ENCODE peak calls at places on chromosomes 3 and 15, in five cellular contexts. One of them, this sample, is unnamed.

GRCh38 chr3:97993526-97993925 is 21.3 kb upstream of the RIOX2 start:
- DNase-seq in A549: no peak
- DNase-seq in uterus: no peak
- DNase-seq in HepG2: no peak
- DNase-seq in GM12878: no peak
- DNase-seq in this sample: no peak

GRCh38 chr3:56783644-56784451 is 17.9 kb downstream of the ARHGEF3 start:
- DNase-seq in A549: peak
- DNase-seq in uterus: peak
- DNase-seq in HepG2: peak
- DNase-seq in GM12878: peak
- DNase-seq in this sample: peak

GRCh38 chr3:112321867-112322652 is 10.9 kb upstream of the CD200 start:
- DNase-seq in A549: no peak
- DNase-seq in uterus: no peak
- DNase-seq in HepG2: peak
- DNase-seq in GM12878: no peak
- DNase-seq in this sample: no peak

GRCh38 chr3:29880809-29881208 is 599.9 kb downstream of the RBMS3 start:
- DNase-seq in A549: no peak
- DNase-seq in uterus: no peak
- DNase-seq in HepG2: no peak
- DNase-seq in GM12878: no peak
- DNase-seq in this sample: no peak

GRCh38 chr3:10292505-10293419 is at the start of gene GHRL:
- DNase-seq in A549: no peak
- DNase-seq in uterus: no peak
- DNase-seq in HepG2: peak
- DNase-seq in GM12878: peak
- DNase-seq in this sample: no peak

GRCh38 chr15:85482896-85483295 is 102.5 kb downstream of the AKAP13 start:
- DNase-seq in A549: peak
- DNase-seq in uterus: no peak
- DNase-seq in HepG2: no peak
- DNase-seq in GM12878: no peak
- DNase-seq in this sample: no peak

GRCh38 chr15:27231811-27232210 is 260.8 kb downstream of the GABRG3 start:
- DNase-seq in A549: no peak
- DNase-seq in uterus: no peak
- DNase-seq in HepG2: no peak
- DNase-seq in GM12878: no peak
- DNase-seq in this sample: no peak

GRCh38 chr3:73094127-73094526 is 32.7 kb downstream of the EBLN2 start:
- DNase-seq in A549: peak
- DNase-seq in uterus: no peak
- DNase-seq in HepG2: peak
- DNase-seq in GM12878: no peak
- DNase-seq in this sample: no peak

GRCh38 chr3:45123841-45124269 is 22.3 kb downstream of the CDCP1 start:
- DNase-seq in A549: peak
- DNase-seq in uterus: peak
- DNase-seq in HepG2: no peak
- DNase-seq in GM12878: no peak
- DNase-seq in this sample: no peak

GRCh38 chr3:180617049-180617448 is 15.1 kb downstream of the TTC14 start:
- DNase-seq in A549: no peak
- DNase-seq in uterus: no peak
- DNase-seq in HepG2: no peak
- DNase-seq in GM12878: no peak
- DNase-seq in this sample: no peak

GRCh38 chr3:177478170-177478859 is 281.0 kb upstream of the TBL1XR1 start:
- DNase-seq in A549: peak
- DNase-seq in uterus: peak
- DNase-seq in HepG2: peak
- DNase-seq in GM12878: no peak
- DNase-seq in this sample: peak

GRCh38 chr3:181134873-181135272 is 145.3 kb upstream of the DNAJC19 start:
- DNase-seq in A549: no peak
- DNase-seq in uterus: no peak
- DNase-seq in HepG2: no peak
- DNase-seq in GM12878: no peak
- DNase-seq in this sample: no peak

GRCh38 chr15:80890341-80890972 is 99.2 kb downstream of the MESD start:
- DNase-seq in A549: no peak
- DNase-seq in uterus: no peak
- DNase-seq in HepG2: no peak
- DNase-seq in GM12878: no peak
- DNase-seq in this sample: no peak

GRCh38 chr3:99780749-99781148 is 36.9 kb upstream of the CMSS1 start:
- DNase-seq in A549: no peak
- DNase-seq in uterus: no peak
- DNase-seq in HepG2: no peak
- DNase-seq in GM12878: no peak
- DNase-seq in this sample: no peak

GRCh38 chr3:10694194-10694593 is 121.8 kb upstream of the SLC6A11 start:
- DNase-seq in A549: no peak
- DNase-seq in uterus: no peak
- DNase-seq in HepG2: no peak
- DNase-seq in GM12878: no peak
- DNase-seq in this sample: no peak

GRCh38 chr3:25885544-25885943 is 95.7 kb downstream of the OXSM start:
- DNase-seq in A549: no peak
- DNase-seq in uterus: no peak
- DNase-seq in HepG2: no peak
- DNase-seq in GM12878: no peak
- DNase-seq in this sample: no peak

GRCh38 chr3:123328851-123329635 is 119.8 kb downstream of the ADCY5 start:
- DNase-seq in A549: peak
- DNase-seq in uterus: peak
- DNase-seq in HepG2: peak
- DNase-seq in GM12878: no peak
- DNase-seq in this sample: peak

GRCh38 chr15:47885921-47886320 is 168.6 kb downstream of the SEMA6D start:
- DNase-seq in A549: no peak
- DNase-seq in uterus: no peak
- DNase-seq in HepG2: no peak
- DNase-seq in GM12878: no peak
- DNase-seq in this sample: no peak

GRCh38 chr3:31802981-31803380 is 178.1 kb downstream of the OSBPL10 start:
- DNase-seq in A549: no peak
- DNase-seq in uterus: no peak
- DNase-seq in HepG2: no peak
- DNase-seq in GM12878: no peak
- DNase-seq in this sample: no peak

GRCh38 chr15:78873796-78874761 is 1.4 kb downstream of the MORF4L1 start:
- DNase-seq in A549: peak
- DNase-seq in uterus: peak
- DNase-seq in HepG2: no peak
- DNase-seq in GM12878: no peak
- DNase-seq in this sample: peak

GRCh38 chr15:67547836-67548531 is 5.5 kb downstream of the MAP2K5 start:
- DNase-seq in A549: no peak
- DNase-seq in uterus: no peak
- DNase-seq in HepG2: no peak
- DNase-seq in GM12878: no peak
- DNase-seq in this sample: no peak

GRCh38 chr15:79265167-79265566 is 17.4 kb upstream of the ANKRD34C start:
- DNase-seq in A549: no peak
- DNase-seq in uterus: no peak
- DNase-seq in HepG2: no peak
- DNase-seq in GM12878: no peak
- DNase-seq in this sample: no peak

GRCh38 chr3:115146032-115146417 is 1.1 kb downstream of the ZBTB20 start:
- DNase-seq in A549: peak
- DNase-seq in uterus: no peak
- DNase-seq in HepG2: peak
- DNase-seq in GM12878: no peak
- DNase-seq in this sample: peak

GRCh38 chr3:132606085-132606484 is 9.0 kb downstream of the ACKR4 start:
- DNase-seq in A549: no peak
- DNase-seq in uterus: no peak
- DNase-seq in HepG2: no peak
- DNase-seq in GM12878: no peak
- DNase-seq in this sample: no peak

GRCh38 chr15:63283126-63283525 is 5.7 kb downstream of the APH1B start:
- DNase-seq in A549: no peak
- DNase-seq in uterus: no peak
- DNase-seq in HepG2: no peak
- DNase-seq in GM12878: no peak
- DNase-seq in this sample: no peak

GRCh38 chr3:134892317-134892716 is 97.3 kb downstream of the EPHB1 start:
- DNase-seq in A549: no peak
- DNase-seq in uterus: no peak
- DNase-seq in HepG2: no peak
- DNase-seq in GM12878: no peak
- DNase-seq in this sample: no peak

GRCh38 chr3:94482686-94483085 is 419.8 kb downstream of the NSUN3 start:
- DNase-seq in A549: no peak
- DNase-seq in uterus: no peak
- DNase-seq in HepG2: no peak
- DNase-seq in GM12878: no peak
- DNase-seq in this sample: no peak

GRCh38 chr3:135885885-135886284 is 79.6 kb upstream of the PPP2R3A start:
- DNase-seq in A549: no peak
- DNase-seq in uterus: no peak
- DNase-seq in HepG2: no peak
- DNase-seq in GM12878: no peak
- DNase-seq in this sample: no peak

GRCh38 chr3:8152826-8153418 is 348.7 kb upstream of the LMCD1 start:
- DNase-seq in A549: no peak
- DNase-seq in uterus: no peak
- DNase-seq in HepG2: no peak
- DNase-seq in GM12878: no peak
- DNase-seq in this sample: no peak

DNA sequence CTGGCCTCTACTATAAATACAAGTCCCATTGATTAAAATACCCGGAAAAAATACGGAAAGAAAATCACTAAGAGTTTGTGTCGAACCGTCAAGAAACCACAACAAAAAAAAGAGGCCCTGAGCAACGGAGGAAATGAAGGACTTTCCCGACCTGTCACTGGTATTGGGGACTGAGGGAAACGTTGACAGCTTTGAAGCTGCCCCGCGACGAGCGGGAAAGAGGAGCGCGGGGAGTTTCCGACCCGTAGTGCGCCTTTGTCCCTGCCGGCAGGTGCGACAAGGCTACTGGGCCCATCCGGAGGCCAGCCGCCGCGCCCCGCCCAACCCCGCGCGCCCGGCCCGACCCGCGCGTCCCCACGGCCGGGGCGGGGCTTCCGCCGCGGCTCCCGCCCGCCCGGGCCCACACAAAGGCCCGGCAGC is 418 bp downstream of the PBRM1 start:
- DNase-seq in A549: peak
- DNase-seq in uterus: peak
- DNase-seq in HepG2: peak
- DNase-seq in GM12878: no peak
- DNase-seq in this sample: peak
- TF ChIP-seq POLR2A in A549: no peak
- TF ChIP-seq POLR2A in uterus: no peak
- TF ChIP-seq POLR2A in HepG2: no peak
- TF ChIP-seq POLR2A in GM12878: no peak
- TF ChIP-seq POLR2A in this sample: no peak

GRCh38 chr15:69602921-69603320 is 150.3 kb downstream of the RPLP1 start:
- DNase-seq in A549: no peak
- DNase-seq in uterus: no peak
- DNase-seq in HepG2: no peak
- DNase-seq in GM12878: no peak
- DNase-seq in this sample: peak

GRCh38 chr15:69602095-69602494 is 149.5 kb downstream of the RPLP1 start:
- DNase-seq in A549: no peak
- DNase-seq in uterus: no peak
- DNase-seq in HepG2: no peak
- DNase-seq in GM12878: no peak
- DNase-seq in this sample: no peak

GRCh38 chr15:69603369-69604049 is 150.9 kb downstream of the RPLP1 start:
- DNase-seq in A549: no peak
- DNase-seq in uterus: no peak
- DNase-seq in HepG2: no peak
- DNase-seq in GM12878: no peak
- DNase-seq in this sample: no peak

GRCh38 chr15:69607101-69607500 is 154.5 kb downstream of the RPLP1 start:
- DNase-seq in A549: no peak
- DNase-seq in uterus: no peak
- DNase-seq in HepG2: no peak
- DNase-seq in GM12878: no peak
- DNase-seq in this sample: no peak

GRCh38 chr15:69604050-69604378 is 151.4 kb downstream of the RPLP1 start:
- DNase-seq in A549: peak
- DNase-seq in uterus: no peak
- DNase-seq in HepG2: peak
- DNase-seq in GM12878: no peak
- DNase-seq in this sample: no peak
- TF ChIP-seq CTCF in A549: peak
- TF ChIP-seq CTCF in uterus: no peak
- TF ChIP-seq CTCF in HepG2: peak
- TF ChIP-seq CTCF in GM12878: no peak
- TF ChIP-seq CTCF in this sample: no peak

DNA sequence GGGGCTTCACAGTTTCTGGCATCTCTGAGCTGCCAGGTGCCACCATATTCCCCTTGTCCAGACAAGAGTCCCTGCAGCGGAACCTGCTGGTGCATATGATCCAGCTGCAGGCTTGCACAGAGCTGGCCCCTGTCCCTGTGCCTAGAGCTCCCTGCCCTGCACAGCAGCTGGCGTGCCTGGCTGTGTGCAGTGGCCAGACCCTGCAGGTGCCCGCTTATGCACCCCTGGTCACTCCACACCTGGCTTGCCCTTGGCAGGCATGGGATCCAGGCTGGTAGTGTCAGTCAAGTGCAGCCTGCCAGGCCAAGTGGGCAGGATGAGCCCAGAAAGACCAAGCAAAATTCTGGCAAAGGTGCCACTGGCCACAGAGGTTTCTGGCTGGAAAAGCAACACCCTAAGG is 88.6 kb upstream of the TTBK2 start:
- DNase-seq in A549: no peak
- DNase-seq in uterus: no peak
- DNase-seq in HepG2: no peak
- DNase-seq in GM12878: no peak
- DNase-seq in this sample: no peak
- H3K4me3 ChIP-seq in A549: no peak
- H3K4me3 ChIP-seq in uterus: no peak
- H3K4me3 ChIP-seq in HepG2: no peak
- H3K4me3 ChIP-seq in GM12878: no peak
- H3K4me3 ChIP-seq in this sample: no peak

GRCh38 chr15:92803852-92804609 is 96.1 kb upstream of the CHD2 start:
- DNase-seq in A549: peak
- DNase-seq in uterus: peak
- DNase-seq in HepG2: peak
- DNase-seq in GM12878: peak
- DNase-seq in this sample: peak

GRCh38 chr15:92803536-92803851 is 96.6 kb upstream of the CHD2 start:
- DNase-seq in A549: no peak
- DNase-seq in uterus: no peak
- DNase-seq in HepG2: no peak
- DNase-seq in GM12878: no peak
- DNase-seq in this sample: no peak

GRCh38 chr15:92801412-92801773 is 98.7 kb upstream of the CHD2 start:
- DNase-seq in A549: peak
- DNase-seq in uterus: no peak
- DNase-seq in HepG2: no peak
- DNase-seq in GM12878: no peak
- DNase-seq in this sample: no peak

GRCh38 chr15:92800013-92800412 is 100.1 kb upstream of the CHD2 start:
- DNase-seq in A549: no peak
- DNase-seq in uterus: no peak
- DNase-seq in HepG2: no peak
- DNase-seq in GM12878: no peak
- DNase-seq in this sample: no peak

GRCh38 chr15:92801774-92802464 is 98.2 kb upstream of the CHD2 start:
- DNase-seq in A549: peak
- DNase-seq in uterus: no peak
- DNase-seq in HepG2: peak
- DNase-seq in GM12878: no peak
- DNase-seq in this sample: peak
- TF ChIP-seq POLR2A in A549: no peak
- TF ChIP-seq POLR2A in uterus: no peak
- TF ChIP-seq POLR2A in HepG2: no peak
- TF ChIP-seq POLR2A in GM12878: no peak
- TF ChIP-seq POLR2A in this sample: no peak